ENCODE peak calls at places on chromosomes 11 and 22, in nine cellular contexts. One of them, this sample, is unnamed.
A peak's percentile ranks its signal among the peaks of the same experiment; 100 is the strongest.

GRCh38 chr11:45899448-45900174 is 7.5 kb downstream of the FREY1 start:
- DNase-seq in right lobe of liver: peak; percentile 79
- DNase-seq in small intestine: peak; percentile 45
- DNase-seq in dorsolateral prefrontal cortex: peak; percentile 92
- DNase-seq in H1: peak; percentile 72
- DNase-seq in effector memory CD4-positive, alpha-beta T cell: peak; percentile 54
- DNase-seq in heart right ventricle: peak; percentile 85
- DNase-seq in AG04450: peak; percentile 63
- DNase-seq in IMR-90: peak; percentile 90
- DNase-seq in this sample: peak; percentile 91

GRCh38 chr22:24053481-24054226 is 42.5 kb downstream of the CABIN1 start:
- DNase-seq in right lobe of liver: no peak
- DNase-seq in small intestine: no peak
- DNase-seq in dorsolateral prefrontal cortex: no peak
- DNase-seq in H1: no peak
- DNase-seq in effector memory CD4-positive, alpha-beta T cell: no peak
- DNase-seq in heart right ventricle: no peak
- DNase-seq in AG04450: no peak
- DNase-seq in IMR-90: no peak
- DNase-seq in this sample: no peak

GRCh38 chr22:41939981-41940852 is 6.7 kb downstream of the CENPM start:
- DNase-seq in right lobe of liver: no peak
- DNase-seq in small intestine: peak; percentile 80
- DNase-seq in dorsolateral prefrontal cortex: no peak
- DNase-seq in H1: no peak
- DNase-seq in effector memory CD4-positive, alpha-beta T cell: peak; percentile 96
- DNase-seq in heart right ventricle: no peak
- DNase-seq in AG04450: no peak
- DNase-seq in IMR-90: no peak
- DNase-seq in this sample: peak; percentile 45

GRCh38 chr11:78156081-78156844 is 16.8 kb upstream of the ALG8 start:
- DNase-seq in right lobe of liver: peak; percentile 94
- DNase-seq in small intestine: no peak
- DNase-seq in dorsolateral prefrontal cortex: no peak
- DNase-seq in H1: no peak
- DNase-seq in effector memory CD4-positive, alpha-beta T cell: no peak
- DNase-seq in heart right ventricle: no peak
- DNase-seq in AG04450: no peak
- DNase-seq in IMR-90: no peak
- DNase-seq in this sample: no peak

GRCh38 chr11:72856065-72856464 is 41.9 kb downstream of the ATG16L2 start:
- DNase-seq in right lobe of liver: no peak
- DNase-seq in small intestine: no peak
- DNase-seq in dorsolateral prefrontal cortex: no peak
- DNase-seq in H1: no peak
- DNase-seq in effector memory CD4-positive, alpha-beta T cell: no peak
- DNase-seq in heart right ventricle: no peak
- DNase-seq in AG04450: no peak
- DNase-seq in IMR-90: no peak
- DNase-seq in this sample: no peak

GRCh38 chr22:22748297-22748743 is 103.9 kb downstream of the GGTLC2 start:
- DNase-seq in right lobe of liver: peak; percentile 53
- DNase-seq in small intestine: peak; percentile 63
- DNase-seq in dorsolateral prefrontal cortex: no peak
- DNase-seq in H1: no peak
- DNase-seq in effector memory CD4-positive, alpha-beta T cell: peak; percentile 16
- DNase-seq in heart right ventricle: peak; percentile 44
- DNase-seq in AG04450: peak; percentile 8
- DNase-seq in IMR-90: peak; percentile 52
- DNase-seq in this sample: peak; percentile 2

GRCh38 chr11:75792127-75792731 is 22.8 kb upstream of the UVRAG start:
- DNase-seq in right lobe of liver: no peak
- DNase-seq in small intestine: no peak
- DNase-seq in dorsolateral prefrontal cortex: no peak
- DNase-seq in H1: no peak
- DNase-seq in effector memory CD4-positive, alpha-beta T cell: no peak
- DNase-seq in heart right ventricle: no peak
- DNase-seq in AG04450: no peak
- DNase-seq in IMR-90: no peak
- DNase-seq in this sample: no peak

GRCh38 chr11:46947399-46948077 is 11.0 kb downstream of the CSTPP1 start:
- DNase-seq in right lobe of liver: no peak
- DNase-seq in small intestine: no peak
- DNase-seq in dorsolateral prefrontal cortex: no peak
- DNase-seq in H1: no peak
- DNase-seq in effector memory CD4-positive, alpha-beta T cell: no peak
- DNase-seq in heart right ventricle: no peak
- DNase-seq in AG04450: no peak
- DNase-seq in IMR-90: no peak
- DNase-seq in this sample: no peak

GRCh38 chr11:82939456-82939855 is 37.9 kb downstream of the DDIAS start:
- DNase-seq in right lobe of liver: no peak
- DNase-seq in small intestine: no peak
- DNase-seq in dorsolateral prefrontal cortex: no peak
- DNase-seq in H1: no peak
- DNase-seq in effector memory CD4-positive, alpha-beta T cell: no peak
- DNase-seq in heart right ventricle: no peak
- DNase-seq in AG04450: no peak
- DNase-seq in IMR-90: no peak
- DNase-seq in this sample: no peak

GRCh38 chr11:82937554-82937953 is 36.0 kb downstream of the DDIAS start:
- DNase-seq in right lobe of liver: no peak
- DNase-seq in small intestine: no peak
- DNase-seq in dorsolateral prefrontal cortex: no peak
- DNase-seq in H1: no peak
- DNase-seq in effector memory CD4-positive, alpha-beta T cell: no peak
- DNase-seq in heart right ventricle: no peak
- DNase-seq in AG04450: no peak
- DNase-seq in IMR-90: no peak
- DNase-seq in this sample: no peak

GRCh38 chr11:82932564-82932963 is 31.0 kb downstream of the DDIAS start:
- DNase-seq in right lobe of liver: no peak
- DNase-seq in small intestine: no peak
- DNase-seq in dorsolateral prefrontal cortex: no peak
- DNase-seq in H1: no peak
- DNase-seq in effector memory CD4-positive, alpha-beta T cell: no peak
- DNase-seq in heart right ventricle: no peak
- DNase-seq in AG04450: no peak
- DNase-seq in IMR-90: no peak
- DNase-seq in this sample: no peak

GRCh38 chr11:82930734-82931133 is 29.2 kb downstream of the DDIAS start:
- DNase-seq in right lobe of liver: no peak
- DNase-seq in small intestine: no peak
- DNase-seq in dorsolateral prefrontal cortex: no peak
- DNase-seq in H1: no peak
- DNase-seq in effector memory CD4-positive, alpha-beta T cell: no peak
- DNase-seq in heart right ventricle: no peak
- DNase-seq in AG04450: no peak
- DNase-seq in IMR-90: no peak
- DNase-seq in this sample: no peak

DNA sequence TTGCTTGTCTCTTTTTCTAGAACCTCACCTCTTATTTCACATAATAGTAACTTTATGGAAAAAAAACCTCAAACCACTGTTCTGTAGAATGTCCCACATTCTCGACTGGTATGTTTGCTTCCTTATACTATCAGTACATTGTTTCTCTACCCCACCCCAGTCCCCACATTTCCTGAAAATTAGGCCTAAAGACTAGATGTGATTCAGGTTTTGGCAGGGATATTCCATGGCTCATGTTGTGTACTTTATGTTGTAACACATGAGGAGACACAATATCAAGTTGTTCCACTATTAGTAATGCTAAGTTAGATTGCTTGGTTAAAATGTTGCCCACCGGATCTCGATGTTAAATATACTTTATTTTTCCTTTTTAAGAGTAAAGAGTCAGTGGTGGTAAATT is 34.7 kb downstream of the DDIAS start:
- DNase-seq in right lobe of liver: no peak
- DNase-seq in small intestine: no peak
- DNase-seq in dorsolateral prefrontal cortex: no peak
- DNase-seq in H1: no peak
- DNase-seq in effector memory CD4-positive, alpha-beta T cell: no peak
- DNase-seq in heart right ventricle: no peak
- DNase-seq in AG04450: no peak
- DNase-seq in IMR-90: peak; percentile 31
- DNase-seq in this sample: no peak
- H3K27ac ChIP-seq in right lobe of liver: no peak overlapping the region
- H3K27ac ChIP-seq in small intestine: no peak overlapping the region
- H3K27ac ChIP-seq in dorsolateral prefrontal cortex: no peak overlapping the region
- H3K27ac ChIP-seq in H1: no peak overlapping the region
- H3K27ac ChIP-seq in effector memory CD4-positive, alpha-beta T cell: no peak overlapping the region
- H3K27ac ChIP-seq in heart right ventricle: no peak overlapping the region
- H3K27ac ChIP-seq in AG04450: no peak overlapping the region
- H3K27ac ChIP-seq in IMR-90: no peak overlapping the region
- H3K27ac ChIP-seq in this sample: no peak overlapping the region

GRCh38 chr22:32410459-32410858 is 1.6 kb downstream of the RTCB start:
- DNase-seq in right lobe of liver: no peak
- DNase-seq in small intestine: peak; percentile 40
- DNase-seq in dorsolateral prefrontal cortex: no peak
- DNase-seq in H1: no peak
- DNase-seq in effector memory CD4-positive, alpha-beta T cell: no peak
- DNase-seq in heart right ventricle: no peak
- DNase-seq in AG04450: no peak
- DNase-seq in IMR-90: no peak
- DNase-seq in this sample: no peak

GRCh38 chr22:32411829-32412592 is at the start of gene RTCB:
- DNase-seq in right lobe of liver: peak; percentile 94
- DNase-seq in small intestine: peak; percentile 92
- DNase-seq in dorsolateral prefrontal cortex: peak; percentile 81
- DNase-seq in H1: peak; percentile 73
- DNase-seq in effector memory CD4-positive, alpha-beta T cell: peak; percentile 83
- DNase-seq in heart right ventricle: peak; percentile 96
- DNase-seq in AG04450: peak; percentile 90
- DNase-seq in IMR-90: peak; percentile 93
- DNase-seq in this sample: peak; percentile 89

GRCh38 chr22:32416556-32417085 is 4.6 kb upstream of the RTCB start:
- DNase-seq in right lobe of liver: no peak
- DNase-seq in small intestine: no peak
- DNase-seq in dorsolateral prefrontal cortex: no peak
- DNase-seq in H1: no peak
- DNase-seq in effector memory CD4-positive, alpha-beta T cell: no peak
- DNase-seq in heart right ventricle: no peak
- DNase-seq in AG04450: no peak
- DNase-seq in IMR-90: no peak
- DNase-seq in this sample: no peak

GRCh38 chr22:32411388-32411787 is 659 bp downstream of the RTCB start:
- DNase-seq in right lobe of liver: no peak
- DNase-seq in small intestine: peak; percentile 65
- DNase-seq in dorsolateral prefrontal cortex: no peak
- DNase-seq in H1: no peak
- DNase-seq in effector memory CD4-positive, alpha-beta T cell: no peak
- DNase-seq in heart right ventricle: no peak
- DNase-seq in AG04450: no peak
- DNase-seq in IMR-90: peak; percentile 40
- DNase-seq in this sample: no peak

DNA sequence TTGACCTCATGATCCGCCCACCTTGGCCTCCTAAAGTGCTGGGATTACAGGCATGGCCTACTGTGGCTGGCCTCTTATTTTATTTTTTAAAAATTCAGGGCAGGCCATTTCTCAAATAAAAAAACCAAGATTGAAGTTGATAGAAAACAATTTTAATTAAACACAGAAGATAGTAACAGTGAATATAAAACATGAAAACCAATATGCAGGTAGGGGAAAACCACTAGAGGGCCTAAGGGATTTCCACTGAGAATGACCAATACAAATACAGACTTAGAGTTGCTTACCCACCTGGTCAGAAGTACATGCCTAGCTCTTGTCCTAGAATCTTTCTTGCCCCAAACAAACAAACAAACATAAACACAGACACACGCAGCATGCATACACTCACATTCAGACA is 1.7 kb upstream of the RTCB start:
- DNase-seq in right lobe of liver: no peak
- DNase-seq in small intestine: no peak
- DNase-seq in dorsolateral prefrontal cortex: no peak
- DNase-seq in H1: no peak
- DNase-seq in effector memory CD4-positive, alpha-beta T cell: no peak
- DNase-seq in heart right ventricle: no peak
- DNase-seq in AG04450: peak; percentile 6
- DNase-seq in IMR-90: peak; percentile 42
- DNase-seq in this sample: no peak
- H3K4me3 ChIP-seq in right lobe of liver: no peak overlapping the region
- H3K4me3 ChIP-seq in small intestine: no peak overlapping the region
- H3K4me3 ChIP-seq in dorsolateral prefrontal cortex: no peak overlapping the region
- H3K4me3 ChIP-seq in H1: no peak overlapping the region
- H3K4me3 ChIP-seq in effector memory CD4-positive, alpha-beta T cell: no peak overlapping the region
- H3K4me3 ChIP-seq in heart right ventricle: no peak overlapping the region
- H3K4me3 ChIP-seq in AG04450: no peak overlapping the region
- H3K4me3 ChIP-seq in IMR-90: no peak overlapping the region
- H3K4me3 ChIP-seq in this sample: no peak overlapping the region

GRCh38 chr11:114036156-114036811 is 23.2 kb upstream of the ZBTB16 start:
- DNase-seq in right lobe of liver: peak; percentile 89
- DNase-seq in small intestine: peak; percentile 81
- DNase-seq in dorsolateral prefrontal cortex: peak; percentile 65
- DNase-seq in H1: peak; percentile 86
- DNase-seq in effector memory CD4-positive, alpha-beta T cell: peak; percentile 17
- DNase-seq in heart right ventricle: peak; percentile 84
- DNase-seq in AG04450: no peak
- DNase-seq in IMR-90: peak; percentile 18
- DNase-seq in this sample: peak; percentile 31

GRCh38 chr11:114033572-114033971 is 25.9 kb upstream of the ZBTB16 start:
- DNase-seq in right lobe of liver: no peak
- DNase-seq in small intestine: no peak
- DNase-seq in dorsolateral prefrontal cortex: no peak
- DNase-seq in H1: no peak
- DNase-seq in effector memory CD4-positive, alpha-beta T cell: no peak
- DNase-seq in heart right ventricle: no peak
- DNase-seq in AG04450: no peak
- DNase-seq in IMR-90: no peak
- DNase-seq in this sample: no peak

GRCh38 chr11:114034956-114035355 is 24.6 kb upstream of the ZBTB16 start:
- DNase-seq in right lobe of liver: no peak
- DNase-seq in small intestine: no peak
- DNase-seq in dorsolateral prefrontal cortex: no peak
- DNase-seq in H1: no peak
- DNase-seq in effector memory CD4-positive, alpha-beta T cell: no peak
- DNase-seq in heart right ventricle: no peak
- DNase-seq in AG04450: no peak
- DNase-seq in IMR-90: no peak
- DNase-seq in this sample: no peak

GRCh38 chr11:114039551-114039950 is 20.0 kb upstream of the ZBTB16 start:
- DNase-seq in right lobe of liver: no peak
- DNase-seq in small intestine: no peak
- DNase-seq in dorsolateral prefrontal cortex: no peak
- DNase-seq in H1: no peak
- DNase-seq in effector memory CD4-positive, alpha-beta T cell: no peak
- DNase-seq in heart right ventricle: no peak
- DNase-seq in AG04450: no peak
- DNase-seq in IMR-90: no peak
- DNase-seq in this sample: no peak

DNA sequence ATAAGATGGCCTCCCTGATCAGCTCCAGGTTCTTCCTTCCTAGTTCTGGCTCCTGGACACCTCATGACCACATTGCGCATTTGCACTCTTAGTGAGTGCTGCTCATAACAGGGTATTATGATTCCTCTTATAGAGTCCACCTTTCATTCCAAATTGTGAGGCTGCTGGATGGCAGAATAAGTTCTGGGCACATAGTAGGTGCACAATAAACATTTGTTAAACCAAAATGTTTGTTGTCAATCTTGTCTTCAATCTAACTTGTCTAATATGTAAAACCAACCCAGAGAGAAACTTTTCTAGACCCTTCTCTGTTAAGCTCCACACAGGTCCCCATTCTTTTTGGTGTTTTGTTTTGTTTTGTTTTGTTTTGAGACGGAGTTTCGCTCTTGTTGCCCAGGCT is 22.6 kb upstream of the ZBTB16 start:
- DNase-seq in right lobe of liver: no peak
- DNase-seq in small intestine: no peak
- DNase-seq in dorsolateral prefrontal cortex: no peak
- DNase-seq in H1: no peak
- DNase-seq in effector memory CD4-positive, alpha-beta T cell: no peak
- DNase-seq in heart right ventricle: no peak
- DNase-seq in AG04450: no peak
- DNase-seq in IMR-90: no peak
- DNase-seq in this sample: no peak
- H3K27ac ChIP-seq in right lobe of liver: peak overlapping the region; percentile 85
- H3K27ac ChIP-seq in small intestine: peak overlapping the region; percentile 56
- H3K27ac ChIP-seq in dorsolateral prefrontal cortex: peak overlapping the region; percentile 75
- H3K27ac ChIP-seq in H1: no peak overlapping the region
- H3K27ac ChIP-seq in effector memory CD4-positive, alpha-beta T cell: no peak overlapping the region
- H3K27ac ChIP-seq in heart right ventricle: peak overlapping the region; percentile 39
- H3K27ac ChIP-seq in AG04450: no peak overlapping the region
- H3K27ac ChIP-seq in IMR-90: no peak overlapping the region
- H3K27ac ChIP-seq in this sample: no peak overlapping the region

DNA sequence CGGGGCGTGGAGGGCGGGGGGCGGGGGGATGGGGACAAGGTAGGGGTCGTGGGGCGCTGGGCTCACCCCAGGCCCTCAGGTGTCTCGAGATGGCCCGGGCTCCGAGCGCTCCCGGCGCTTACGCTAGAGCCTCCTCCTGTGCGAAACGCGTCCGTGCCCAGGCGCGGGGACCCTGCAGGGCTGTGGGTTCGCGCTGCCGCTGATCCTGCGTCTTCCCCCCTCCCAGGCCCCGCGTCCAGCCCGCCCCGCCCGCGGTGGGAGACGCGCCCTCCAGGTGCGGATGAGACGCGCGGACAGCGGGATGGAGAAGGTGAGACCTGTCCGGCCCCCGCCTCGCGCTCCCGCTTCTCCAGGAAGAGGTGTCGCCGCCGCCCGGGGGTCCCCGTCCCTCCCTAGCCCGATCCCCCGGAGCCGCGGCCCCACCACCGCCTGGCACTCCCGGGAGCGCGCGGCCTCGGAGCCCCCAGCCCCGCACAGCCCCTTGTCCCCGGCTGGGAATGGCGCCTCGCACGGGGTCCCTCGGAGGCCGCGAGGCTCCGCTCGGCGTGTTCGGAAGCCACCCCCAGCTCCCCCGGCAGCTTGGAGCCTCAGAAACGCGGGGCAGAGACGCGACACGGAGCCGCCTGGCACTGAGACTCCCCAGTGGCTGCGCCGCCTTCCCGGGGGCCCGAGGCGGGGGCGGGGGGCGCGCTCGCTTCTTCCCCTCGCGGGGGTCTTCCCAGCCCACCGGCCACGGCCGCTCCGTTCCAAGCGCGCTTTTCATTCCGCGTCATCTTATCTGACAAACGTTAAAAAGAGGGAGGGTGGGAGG is 27.6 kb upstream of the TOLLIP start:
- DNase-seq in right lobe of liver: peak; percentile 66
- DNase-seq in small intestine: no peak
- DNase-seq in dorsolateral prefrontal cortex: no peak
- DNase-seq in H1: no peak
- DNase-seq in effector memory CD4-positive, alpha-beta T cell: peak; percentile 46
- DNase-seq in heart right ventricle: no peak
- DNase-seq in AG04450: no peak
- DNase-seq in IMR-90: no peak
- DNase-seq in this sample: no peak
- H3K4me3 ChIP-seq in right lobe of liver: no peak overlapping the region
- H3K4me3 ChIP-seq in small intestine: peak overlapping the region; percentile 1
- H3K4me3 ChIP-seq in dorsolateral prefrontal cortex: peak overlapping the region; percentile 69
- H3K4me3 ChIP-seq in H1: peak overlapping the region; percentile 12
- H3K4me3 ChIP-seq in effector memory CD4-positive, alpha-beta T cell: no peak overlapping the region
- H3K4me3 ChIP-seq in heart right ventricle: peak overlapping the region; percentile 53
- H3K4me3 ChIP-seq in AG04450: no peak overlapping the region
- H3K4me3 ChIP-seq in IMR-90: peak overlapping the region; percentile 35
- H3K4me3 ChIP-seq in this sample: no peak overlapping the region